ENCODE peak calls at places on chromosomes 2 and 18, in seven cellular contexts. One of them, this sample, is unnamed.

GRCh38 chr2:215657844-215658243 is 222.0 kb upstream of the FN1 start:
- DNase-seq in activated CD8-positive, alpha-beta T cell treated with anti-CD3 and anti-CD28 coated beads, Interleukin-2, amount 10 ng/mL, durations not matched to agents 7 days and 5 days: no peak
- DNase-seq in Calu3: peak; percentile 4
- DNase-seq in Right ventricle myocardium superior: no peak
- DNase-seq in NCI-H2171 treated with DMSO at 0.1 percent for 48 hours: no peak
- DNase-seq in gastrocnemius medialis: no peak
- DNase-seq in IMR-90: peak; percentile 99
- DNase-seq in this sample: no peak

GRCh38 chr2:39373403-39373802 is 63.7 kb downstream of the MAP4K3 start:
- DNase-seq in Right ventricle myocardium superior: no peak
- DNase-seq in IMR-90: no peak
- DNase-seq in gastrocnemius medialis: no peak
- DNase-seq in NCI-H2171 treated with DMSO at 0.1 percent for 48 hours: no peak
- DNase-seq in Calu3: no peak
- DNase-seq in activated CD8-positive, alpha-beta T cell treated with anti-CD3 and anti-CD28 coated beads, Interleukin-2, amount 10 ng/mL, durations not matched to agents 7 days and 5 days: no peak
- DNase-seq in this sample: no peak

GRCh38 chr2:217928324-217929293 is 74.2 kb downstream of the TNS1 start:
- DNase-seq in IMR-90: no peak
- DNase-seq in gastrocnemius medialis: no peak
- DNase-seq in Calu3: no peak
- DNase-seq in NCI-H2171 treated with DMSO at 0.1 percent for 48 hours: no peak
- DNase-seq in Right ventricle myocardium superior: peak; percentile 70
- DNase-seq in activated CD8-positive, alpha-beta T cell treated with anti-CD3 and anti-CD28 coated beads, Interleukin-2, amount 10 ng/mL, durations not matched to agents 7 days and 5 days: no peak
- DNase-seq in this sample: no peak

GRCh38 chr2:170923799-170924198 is 5.3 kb upstream of the GORASP2 start:
- DNase-seq in activated CD8-positive, alpha-beta T cell treated with anti-CD3 and anti-CD28 coated beads, Interleukin-2, amount 10 ng/mL, durations not matched to agents 7 days and 5 days: no peak
- DNase-seq in IMR-90: no peak
- DNase-seq in NCI-H2171 treated with DMSO at 0.1 percent for 48 hours: no peak
- DNase-seq in Calu3: no peak
- DNase-seq in Right ventricle myocardium superior: no peak
- DNase-seq in gastrocnemius medialis: no peak
- DNase-seq in this sample: no peak

GRCh38 chr18:47420130-47420529 is 168.7 kb upstream of the SKOR2 start:
- DNase-seq in Calu3: no peak
- DNase-seq in NCI-H2171 treated with DMSO at 0.1 percent for 48 hours: no peak
- DNase-seq in activated CD8-positive, alpha-beta T cell treated with anti-CD3 and anti-CD28 coated beads, Interleukin-2, amount 10 ng/mL, durations not matched to agents 7 days and 5 days: no peak
- DNase-seq in gastrocnemius medialis: no peak
- DNase-seq in Right ventricle myocardium superior: no peak
- DNase-seq in IMR-90: no peak
- DNase-seq in this sample: no peak

GRCh38 chr2:172447811-172448493 is 20.6 kb downstream of the ITGA6 start:
- DNase-seq in activated CD8-positive, alpha-beta T cell treated with anti-CD3 and anti-CD28 coated beads, Interleukin-2, amount 10 ng/mL, durations not matched to agents 7 days and 5 days: no peak
- DNase-seq in gastrocnemius medialis: no peak
- DNase-seq in Right ventricle myocardium superior: no peak
- DNase-seq in NCI-H2171 treated with DMSO at 0.1 percent for 48 hours: no peak
- DNase-seq in IMR-90: no peak
- DNase-seq in Calu3: no peak
- DNase-seq in this sample: no peak

GRCh38 chr2:86038291-86039081 is 67.2 kb downstream of the POLR1A start:
- DNase-seq in activated CD8-positive, alpha-beta T cell treated with anti-CD3 and anti-CD28 coated beads, Interleukin-2, amount 10 ng/mL, durations not matched to agents 7 days and 5 days: peak; percentile 90
- DNase-seq in Right ventricle myocardium superior: no peak
- DNase-seq in NCI-H2171 treated with DMSO at 0.1 percent for 48 hours: no peak
- DNase-seq in IMR-90: no peak
- DNase-seq in Calu3: no peak
- DNase-seq in gastrocnemius medialis: no peak
- DNase-seq in this sample: no peak

GRCh38 chr2:55123851-55124269 is 73.6 kb upstream of the RTN4 start:
- DNase-seq in activated CD8-positive, alpha-beta T cell treated with anti-CD3 and anti-CD28 coated beads, Interleukin-2, amount 10 ng/mL, durations not matched to agents 7 days and 5 days: no peak
- DNase-seq in Calu3: no peak
- DNase-seq in IMR-90: no peak
- DNase-seq in Right ventricle myocardium superior: no peak
- DNase-seq in gastrocnemius medialis: no peak
- DNase-seq in NCI-H2171 treated with DMSO at 0.1 percent for 48 hours: no peak
- DNase-seq in this sample: peak; percentile 74

GRCh38 chr18:13622751-13623150 is 103.6 kb downstream of the FAM210A start:
- DNase-seq in gastrocnemius medialis: no peak
- DNase-seq in Right ventricle myocardium superior: no peak
- DNase-seq in Calu3: no peak
- DNase-seq in activated CD8-positive, alpha-beta T cell treated with anti-CD3 and anti-CD28 coated beads, Interleukin-2, amount 10 ng/mL, durations not matched to agents 7 days and 5 days: no peak
- DNase-seq in IMR-90: no peak
- DNase-seq in NCI-H2171 treated with DMSO at 0.1 percent for 48 hours: no peak
- DNase-seq in this sample: no peak

GRCh38 chr18:22856870-22857269 is 76.3 kb upstream of the RBBP8 start:
- DNase-seq in gastrocnemius medialis: no peak
- DNase-seq in Calu3: no peak
- DNase-seq in activated CD8-positive, alpha-beta T cell treated with anti-CD3 and anti-CD28 coated beads, Interleukin-2, amount 10 ng/mL, durations not matched to agents 7 days and 5 days: no peak
- DNase-seq in Right ventricle myocardium superior: no peak
- DNase-seq in IMR-90: no peak
- DNase-seq in NCI-H2171 treated with DMSO at 0.1 percent for 48 hours: no peak
- DNase-seq in this sample: no peak

GRCh38 chr2:72148975-72149555 is 1.4 kb upstream of the CYP26B1 start:
- DNase-seq in Calu3: no peak
- DNase-seq in Right ventricle myocardium superior: peak; percentile 74
- DNase-seq in gastrocnemius medialis: no peak
- DNase-seq in NCI-H2171 treated with DMSO at 0.1 percent for 48 hours: peak; percentile 48
- DNase-seq in activated CD8-positive, alpha-beta T cell treated with anti-CD3 and anti-CD28 coated beads, Interleukin-2, amount 10 ng/mL, durations not matched to agents 7 days and 5 days: peak; percentile 35
- DNase-seq in IMR-90: peak; percentile 10
- DNase-seq in this sample: peak; percentile 45

GRCh38 chr18:3845176-3845575 is 395.2 kb downstream of the TGIF1 start:
- DNase-seq in Calu3: no peak
- DNase-seq in IMR-90: no peak
- DNase-seq in NCI-H2171 treated with DMSO at 0.1 percent for 48 hours: no peak
- DNase-seq in Right ventricle myocardium superior: no peak
- DNase-seq in activated CD8-positive, alpha-beta T cell treated with anti-CD3 and anti-CD28 coated beads, Interleukin-2, amount 10 ng/mL, durations not matched to agents 7 days and 5 days: no peak
- DNase-seq in gastrocnemius medialis: no peak
- DNase-seq in this sample: no peak

GRCh38 chr2:64852771-64853241 is 136.4 kb upstream of the SLC1A4 start:
- DNase-seq in Calu3: no peak
- DNase-seq in NCI-H2171 treated with DMSO at 0.1 percent for 48 hours: no peak
- DNase-seq in Right ventricle myocardium superior: no peak
- DNase-seq in IMR-90: no peak
- DNase-seq in gastrocnemius medialis: no peak
- DNase-seq in activated CD8-positive, alpha-beta T cell treated with anti-CD3 and anti-CD28 coated beads, Interleukin-2, amount 10 ng/mL, durations not matched to agents 7 days and 5 days: no peak
- DNase-seq in this sample: no peak

GRCh38 chr18:50878345-50879301 is at the start of gene ME2:
- DNase-seq in IMR-90: peak; percentile 86
- DNase-seq in activated CD8-positive, alpha-beta T cell treated with anti-CD3 and anti-CD28 coated beads, Interleukin-2, amount 10 ng/mL, durations not matched to agents 7 days and 5 days: peak; percentile 93
- DNase-seq in gastrocnemius medialis: peak; percentile 83
- DNase-seq in Calu3: peak; percentile 95
- DNase-seq in Right ventricle myocardium superior: peak; percentile 95
- DNase-seq in NCI-H2171 treated with DMSO at 0.1 percent for 48 hours: peak; percentile 88
- DNase-seq in this sample: peak; percentile 81

This sample was measured in nucleus accumbens.